ENCODE peak calls at places on chromosomes 16 and 17, in seven cellular contexts. K is H9, U is H1, W is trophoblast cell, V is IMR-90, Y is neuronal stem cell, D is mesenchymal stem cell. A is an unnamed sample.

GRCh38 chr17:6110592-6110991 is 40.4 kb downstream of the WSCD1 start:
- DNase-seq in U (no peak), V (no peak), D (peak; percentile 4), W (no peak), Y (no peak), K (no peak), A (no peak)

GRCh38 chr16:51150894-51151320 is at the start of gene SALL1:
- DNase-seq in W (no peak), D (peak; percentile 63), K (no peak), U (peak; percentile 54), Y (no peak), V (no peak), A (no peak)

GRCh38 chr16:61936522-61936921 is 99.7 kb downstream of the CDH8 start:
- DNase-seq in Y (peak; percentile 14), D (no peak), V (no peak), K (no peak), W (no peak), U (no peak), A (peak; percentile 33)

GRCh38 chr17:42087736-42088705 is 10.3 kb downstream of the ZNF385C start:
- DNase-seq in U (no peak), D (no peak), W (no peak), K (no peak), Y (no peak), V (no peak), A (no peak)

GRCh38 chr16:88013766-88014165 is 62.5 kb downstream of the BANP start:
- DNase-seq in V (no peak), D (no peak), Y (no peak), W (no peak), K (no peak), U (no peak), A (no peak)

GRCh38 chr16:49067776-49068175 is 213.9 kb downstream of the CBLN1 start:
- DNase-seq in U (no peak), Y (no peak), K (no peak), W (no peak), D (no peak), V (no peak), A (no peak)

GRCh38 chr16:67101683-67102082 is 8.1 kb upstream of the PHAF1 start:
- DNase-seq in K (no peak), U (no peak), Y (no peak), D (peak; percentile 44), V (peak; percentile 72), W (no peak), A (no peak)

GRCh38 chr17:8865811-8866210 is 1.7 kb downstream of the PIK3R6 start:
- DNase-seq in V (no peak), K (no peak), W (no peak), U (no peak), D (no peak), Y (no peak), A (no peak)

GRCh38 chr17:27550974-27551505 is 79.9 kb upstream of the LGALS9 start:
- DNase-seq in Y (no peak), D (no peak), K (no peak), U (no peak), V (no peak), W (no peak), A (no peak)

GRCh38 chr17:73163043-73163442 is 1.8 kb upstream of the SSTR2 start:
- DNase-seq in W (no peak), Y (no peak), D (no peak), V (no peak), K (no peak), U (no peak), A (no peak)

GRCh38 chr16:72264776-72265175 is 92.8 kb upstream of the PMFBP1 start:
- DNase-seq in V (no peak), K (no peak), U (no peak), Y (no peak), W (no peak), D (no peak), A (no peak)

GRCh38 chr17:79812969-79813825 is 16.3 kb upstream of the CBX8 start:
- DNase-seq in Y (no peak), U (peak; percentile 63), D (no peak), K (peak; percentile 50), V (no peak), W (no peak), A (no peak)

GRCh38 chr16:86575754-86576557 is 2.4 kb upstream of the FOXL1 start:
- DNase-seq in D (peak; percentile 98), V (peak; percentile 97), Y (peak; percentile 89), W (no peak), K (peak; percentile 95), U (peak; percentile 89), A (peak; percentile 97)

GRCh38 chr17:5701371-5701770 is 117.1 kb upstream of the NLRP1 start:
- DNase-seq in D (no peak), K (no peak), Y (no peak), U (no peak), W (no peak), V (no peak), A (no peak)

GRCh38 chr16:30369091-30369937 is 980 bp downstream of the TBC1D10B start:
- DNase-seq in D (peak; percentile 37), V (no peak), Y (no peak), W (no peak), K (no peak), U (peak; percentile 58), A (no peak)

GRCh38 chr17:59332890-59333377 is 1.5 kb downstream of the YPEL2 start:
- DNase-seq in U (no peak), D (peak; percentile 58), Y (no peak), W (no peak), V (peak; percentile 11), K (no peak), A (no peak)

GRCh38 chr16:81366316-81366932 is 51.7 kb downstream of the GAN start:
- DNase-seq in D (peak; percentile 52), U (no peak), V (peak; percentile 59), W (peak; percentile 17), Y (peak; percentile 21), K (no peak), A (peak; percentile 34)

GRCh38 chr17:78532922-78533640 is 44.1 kb downstream of the DNAH17 start:
- DNase-seq in D (peak; percentile 24), Y (no peak), U (no peak), V (peak; percentile 68), W (no peak), K (peak; percentile 17), A (no peak)

GRCh38 chr17:35799942-35800341 is 4.5 kb upstream of the MMP28 start:
- DNase-seq in Y (no peak), W (no peak), K (no peak), U (no peak), V (no peak), D (no peak), A (no peak)

GRCh38 chr17:82565551-82565950 is 46.0 kb downstream of the FOXK2 start:
- DNase-seq in U (no peak), D (no peak), W (no peak), Y (no peak), V (no peak), K (no peak), A (no peak)

GRCh38 chr17:82563318-82563717 is 43.8 kb downstream of the FOXK2 start:
- DNase-seq in K (no peak), V (no peak), U (no peak), W (no peak), D (no peak), Y (no peak), A (no peak)

GRCh38 chr17:82561429-82562035 is 42.0 kb downstream of the FOXK2 start:
- DNase-seq in K (no peak), D (no peak), Y (no peak), V (no peak), W (no peak), U (no peak), A (no peak)

GRCh38 chr17:82559779-82560642 is 40.5 kb downstream of the FOXK2 start:
- DNase-seq in K (no peak), D (peak; percentile 19), U (no peak), V (no peak), Y (no peak), W (no peak), A (no peak)

GRCh38 chr17:82560802-82561428 is 41.4 kb downstream of the FOXK2 start:
- DNase-seq in V (no peak), W (no peak), D (no peak), K (no peak), Y (no peak), U (no peak), A (no peak)
- H3K23ac ChIP-seq in V (no peak overlapping the region), W (no peak overlapping the region), D (no peak overlapping the region), K (no peak overlapping the region), Y (peak overlapping the region; percentile 37), U (no peak overlapping the region), A (no peak overlapping the region)

GRCh38 chr17:44633998-44634397 is 22.3 kb upstream of the MEIOC start:
- DNase-seq in D (no peak), Y (no peak), W (no peak), V (no peak), U (no peak), K (no peak), A (no peak)
- H3K23ac ChIP-seq in D (no peak overlapping the region), Y (no peak overlapping the region), W (no peak overlapping the region), V (no peak overlapping the region), U (no peak overlapping the region), K (no peak overlapping the region), A (no peak overlapping the region)

DNA sequence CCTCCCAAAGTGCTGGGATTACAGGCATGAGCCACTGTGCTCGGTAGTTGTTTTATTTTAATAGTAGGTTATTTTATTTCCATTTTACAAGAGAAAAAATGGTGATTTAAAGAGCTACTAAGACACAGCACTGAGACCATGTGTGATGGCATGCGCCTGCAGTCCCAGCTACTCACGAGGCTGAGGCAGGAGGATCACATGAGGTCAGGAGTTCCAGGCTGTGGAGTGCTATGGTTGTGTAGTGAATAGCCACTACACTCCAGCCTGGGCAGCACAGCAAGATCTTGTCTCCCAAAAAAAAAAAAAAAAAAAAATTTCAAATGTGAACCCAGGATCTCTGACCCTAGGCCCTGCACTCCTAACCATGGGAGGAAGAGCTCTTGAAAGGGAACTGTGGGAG is 3.7 kb downstream of the SERPINF1 start:
- DNase-seq in K (no peak), V (no peak), Y (no peak), W (no peak), U (no peak), D (no peak), A (no peak)
- H3K23ac ChIP-seq in K (no peak overlapping the region), V (no peak overlapping the region), Y (no peak overlapping the region), W (no peak overlapping the region), U (no peak overlapping the region), D (no peak overlapping the region), A (no peak overlapping the region)

DNA sequence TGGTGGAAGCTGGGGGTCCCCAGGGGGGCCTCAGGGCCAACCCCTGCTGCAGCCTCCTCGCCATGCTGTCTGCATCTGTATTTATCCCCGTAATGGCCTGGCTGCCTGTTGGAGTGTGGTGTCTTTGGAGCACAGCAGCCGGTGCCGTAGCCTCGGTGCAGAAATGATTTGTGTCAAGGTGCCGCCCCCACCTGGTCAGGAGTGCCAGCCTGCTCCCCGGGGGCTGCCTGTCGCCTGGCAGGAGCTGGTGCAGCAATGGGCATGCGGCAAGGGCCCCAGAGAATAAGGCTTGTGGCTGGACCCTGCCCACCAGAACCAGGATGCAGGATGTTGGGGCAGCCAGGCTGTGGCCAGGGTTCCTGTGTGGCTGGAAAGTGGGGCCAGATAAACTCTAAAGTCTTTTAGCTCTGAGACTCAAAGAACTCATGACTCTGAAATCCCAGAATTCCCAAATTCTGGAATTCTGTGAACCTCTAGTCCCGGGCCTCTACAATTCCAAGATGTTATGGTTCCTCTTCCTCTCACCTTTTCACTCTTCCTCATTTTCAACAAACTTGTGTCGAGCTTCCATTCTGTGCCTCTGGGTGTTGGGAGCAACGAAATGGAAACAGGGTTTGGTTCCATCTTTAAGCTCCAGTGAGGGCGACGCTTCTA is 5.9 kb downstream of the CPNE2 start:
- DNase-seq in K (peak; percentile 59), U (no peak), V (no peak), D (no peak), W (no peak), Y (no peak), A (no peak)
- H3K23ac ChIP-seq in K (no peak overlapping the region), U (no peak overlapping the region), V (no peak overlapping the region), D (no peak overlapping the region), W (no peak overlapping the region), Y (no peak overlapping the region), A (no peak overlapping the region)